ENCODE peak calls at places on chromosomes 12 and 14, in four cellular contexts. R, O, W and F are unnamed samples.

GRCh38 chr14:106789318-106789717 is 1262.9 kb downstream of the TMEM121 start:
- DNase-seq in R (no peak), O (no peak), W (no peak), F (no peak)

GRCh38 chr12:58871557-58871956 is 48.7 kb downstream of the LRIG3 start:
- DNase-seq in R (no peak), O (no peak), W (no peak), F (no peak)

GRCh38 chr14:78253986-78254385 is 83.8 kb downstream of the NRXN3 start:
- DNase-seq in R (no peak), O (peak; percentile 3), W (no peak), F (no peak)

GRCh38 chr12:2411011-2411410 is 358.2 kb downstream of the CACNA1C start:
- DNase-seq in R (no peak), O (no peak), W (no peak), F (no peak)

GRCh38 chr12:13061377-13061776 is 17.2 kb downstream of the FAM234B start:
- DNase-seq in R (no peak), O (peak; percentile 54), W (no peak), F (no peak)

GRCh38 chr12:96220902-96221301 is 26.7 kb downstream of the ELK3 start:
- DNase-seq in R (no peak), O (no peak), W (no peak), F (no peak)

GRCh38 chr14:54920052-54920451 is 17.4 kb upstream of the GCH1 start:
- DNase-seq in R (no peak), O (no peak), W (no peak), F (no peak)

GRCh38 chr12:120252071-120252906 is 13.2 kb downstream of the PXN start:
- DNase-seq in R (no peak), O (no peak), W (no peak), F (no peak)

GRCh38 chr14:74952195-74952665 is 3.2 kb downstream of the PGF start:
- DNase-seq in R (no peak), O (no peak), W (no peak), F (no peak)

GRCh38 chr14:97580923-97581495 is 783.8 kb downstream of the VRK1 start:
- DNase-seq in R (no peak), O (no peak), W (no peak), F (no peak)

GRCh38 chr12:32367381-32367780 is 32.0 kb upstream of the FGD4 start:
- DNase-seq in R (no peak), O (no peak), W (no peak), F (no peak)

GRCh38 chr12:121214855-121215745 is 5.2 kb downstream of the P2RX4 start:
- DNase-seq in R (peak; percentile 38), O (peak; percentile 33), W (no peak), F (no peak)

GRCh38 chr14:96698846-96699543 is 98.2 kb upstream of the VRK1 start:
- DNase-seq in R (no peak), O (peak; percentile 23), W (peak; percentile 86), F (no peak)

GRCh38 chr12:54977155-54977554 is 7.4 kb downstream of the TESPA1 start:
- DNase-seq in R (no peak), O (no peak), W (no peak), F (no peak)

GRCh38 chr12:32569256-32569655 is 109.8 kb upstream of the DNM1L start:
- DNase-seq in R (no peak), O (no peak), W (no peak), F (no peak)

GRCh38 chr14:68687746-68688145 is 105.1 kb downstream of the ZFP36L1 start:
- DNase-seq in R (no peak), O (no peak), W (no peak), F (no peak)

GRCh38 chr14:92663049-92663448 is 85.4 kb downstream of the LGMN start:
- DNase-seq in R (no peak), O (no peak), W (no peak), F (no peak)

GRCh38 chr12:93381183-93381975 is 3.7 kb downstream of the NUDT4 start:
- DNase-seq in R (no peak), O (no peak), W (no peak), F (no peak)
- TF ChIP-seq TARDBP in R (no peak), O (no peak), W (no peak), F (no peak)

DNA sequence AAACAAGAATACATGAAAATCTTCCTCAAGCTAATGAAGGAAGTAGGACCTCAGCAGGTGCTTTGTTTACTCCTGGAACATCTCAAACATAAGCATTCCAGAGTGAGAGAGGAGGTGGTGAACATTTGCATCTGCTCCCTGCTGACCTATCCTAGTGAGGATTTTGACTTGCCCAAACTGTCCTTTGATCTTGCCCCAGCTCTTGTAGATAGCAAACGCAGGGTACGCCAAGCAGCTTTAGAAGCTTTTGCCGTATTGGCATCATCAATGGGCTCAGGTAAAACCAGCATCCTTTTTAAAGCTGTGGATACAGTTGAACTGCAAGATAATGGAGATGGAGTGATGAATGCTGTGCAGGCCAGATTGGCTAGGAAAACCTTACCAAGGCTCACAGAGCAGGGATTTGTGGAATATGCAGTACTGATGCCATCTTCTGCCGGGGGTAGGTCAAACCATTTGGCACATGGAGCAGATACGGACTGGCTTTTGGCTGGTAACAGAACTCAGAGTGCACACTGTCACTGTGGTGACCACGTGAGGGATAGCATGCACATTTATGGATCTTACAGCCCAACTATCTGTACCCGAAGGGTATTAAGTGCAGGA is 1.9 kb downstream of the TOGARAM1 start:
- DNase-seq in R (peak; percentile 41), O (peak; percentile 6), W (no peak), F (no peak)
- TF ChIP-seq FOXK2 in R (no peak), O (no peak), W (no peak), F (no peak)

DNA sequence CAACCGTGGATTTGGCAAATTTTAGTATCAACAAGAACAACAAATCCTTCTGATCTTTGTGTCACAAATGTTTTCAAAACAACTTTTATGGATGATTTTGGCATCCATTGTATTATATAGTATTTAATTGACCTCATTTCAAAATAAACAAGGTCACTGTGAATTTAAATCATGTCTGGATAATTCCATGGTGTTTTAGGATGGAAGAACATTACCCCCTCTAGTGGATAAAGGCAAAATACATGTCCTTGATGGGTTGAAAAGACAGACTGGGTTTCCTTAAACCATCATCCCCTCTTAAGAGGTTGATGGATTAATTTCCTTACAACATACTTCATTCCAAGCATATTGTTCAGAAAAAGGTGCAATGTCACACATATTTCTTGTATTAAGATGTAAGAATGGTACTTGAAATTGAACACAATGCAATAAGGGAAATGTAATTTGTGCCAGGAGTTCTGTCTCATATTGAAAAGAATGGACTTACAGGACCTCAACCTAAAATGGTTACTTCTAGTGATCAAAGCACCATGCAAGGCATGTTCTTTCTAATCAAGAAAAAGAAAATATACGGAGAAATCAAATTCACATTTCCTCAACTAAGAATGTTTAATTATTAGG is 352.0 kb downstream of the BCAT1 start:
- DNase-seq in R (peak; percentile 24), O (peak; percentile 39), W (no peak), F (peak; percentile 35)
- TF ChIP-seq TARDBP in R (no peak), O (no peak), W (no peak), F (no peak)

GRCh38 chr14:100708349-100709217 is 18.1 kb upstream of the DLK1 start:
- DNase-seq in R (peak; percentile 37), O (no peak), W (no peak), F (no peak)
- TF ChIP-seq FOXK2 in R (no peak), O (no peak), W (no peak), F (no peak)

GRCh38 chr12:7907009-7907408 is 29.0 kb downstream of the SLC2A3 start:
- DNase-seq in R (peak; percentile 97), O (peak; percentile 74), W (no peak), F (peak; percentile 63)
- TF ChIP-seq TARDBP in R (peak; percentile 81), O (no peak), W (no peak), F (no peak)

GRCh38 chr12:47556219-47556618 is 149.6 kb downstream of the RPAP3 start:
- DNase-seq in R (no peak), O (no peak), W (no peak), F (no peak)
- TF ChIP-seq FOXK2 in R (no peak), O (no peak), W (no peak), F (no peak)

DNA sequence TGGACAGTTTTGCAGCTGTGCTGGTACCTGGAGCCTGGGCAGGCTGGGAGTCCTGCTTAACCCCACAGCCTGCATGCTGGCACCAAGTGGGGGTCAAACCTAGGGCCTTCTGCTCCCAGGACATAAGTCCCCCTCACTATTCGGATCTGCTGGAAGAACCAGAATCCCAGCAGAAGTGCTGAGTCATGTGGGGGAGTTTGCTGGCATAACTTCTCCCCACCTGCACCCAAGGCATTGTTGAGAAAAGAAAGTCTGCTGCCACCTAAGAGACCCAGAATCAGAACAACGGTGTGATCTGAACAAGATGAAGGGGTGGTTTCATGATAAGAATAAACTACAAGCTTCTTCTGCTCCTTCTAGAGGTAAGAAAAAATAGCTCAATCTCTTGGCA is 102.7 kb downstream of the RBM19 start:
- DNase-seq in R (no peak), O (peak; percentile 34), W (no peak), F (no peak)
- TF ChIP-seq TARDBP in R (no peak), O (no peak), W (no peak), F (no peak)

GRCh38 chr12:105318651-105319483 is 11.6 kb upstream of the C12orf75 start:
- DNase-seq in R (no peak), O (no peak), W (no peak), F (no peak)

GRCh38 chr12:105317453-105317852 is 13.0 kb upstream of the C12orf75 start:
- DNase-seq in R (no peak), O (no peak), W (no peak), F (no peak)

GRCh38 chr12:105319691-105320209 is 10.7 kb upstream of the C12orf75 start:
- DNase-seq in R (no peak), O (no peak), W (no peak), F (no peak)

GRCh38 chr12:105316931-105317330 is 13.6 kb upstream of the C12orf75 start:
- DNase-seq in R (no peak), O (no peak), W (no peak), F (no peak)

GRCh38 chr12:105317942-105318614 is 12.4 kb upstream of the C12orf75 start:
- DNase-seq in R (peak; percentile 90), O (no peak), W (no peak), F (no peak)
- TF ChIP-seq FOXK2 in R (no peak), O (no peak), W (no peak), F (no peak)

GRCh38 chr14:58776516-58776915 is 138.8 kb downstream of the DACT1 start:
- DNase-seq in R (no peak), O (no peak), W (no peak), F (no peak)

GRCh38 chr14:58780595-58780994 is 142.8 kb downstream of the DACT1 start:
- DNase-seq in R (no peak), O (no peak), W (no peak), F (no peak)

GRCh38 chr14:58772814-58773620 is 135.3 kb downstream of the DACT1 start:
- DNase-seq in R (no peak), O (no peak), W (no peak), F (peak; percentile 45)

GRCh38 chr14:58774531-58774930 is 136.8 kb downstream of the DACT1 start:
- DNase-seq in R (no peak), O (no peak), W (no peak), F (no peak)

GRCh38 chr14:58777541-58777979 is 139.8 kb downstream of the DACT1 start:
- DNase-seq in R (no peak), O (no peak), W (no peak), F (peak; percentile 40)
- TF ChIP-seq TARDBP in R (no peak), O (no peak), W (no peak), F (no peak)

GRCh38 chr12:65891987-65892481 is 67.8 kb downstream of the HMGA2 start:
- DNase-seq in R (no peak), O (no peak), W (no peak), F (no peak)
- TF ChIP-seq FOXK2 in R (no peak), O (no peak), W (no peak), F (no peak)